ENCODE peak calls at places on chromosomes 13 and 19, in five cellular contexts. D, S, R, Z and E are unnamed samples.

GRCh38 chr13:38872693-38873092 is 117.9 kb downstream of the STOML3 start:
- DNase-seq in R (no peak), D (peak), Z (peak), S (no peak), E (no peak)

GRCh38 chr19:3123956-3124355 is 11.9 kb upstream of the GNA15 start:
- DNase-seq in S (no peak), Z (no peak), R (no peak), D (no peak), E (peak)

GRCh38 chr13:48448963-48449614 is 36.2 kb upstream of the LPAR6 start:
- DNase-seq in S (no peak), R (no peak), Z (no peak), D (no peak), E (no peak)

GRCh38 chr13:44857061-44857460 is 132.2 kb downstream of the NUFIP1 start:
- DNase-seq in R (no peak), D (no peak), Z (no peak), S (no peak), E (no peak)

GRCh38 chr19:5891938-5892771 is 11.4 kb downstream of the NDUFA11 start:
- DNase-seq in S (no peak), Z (no peak), D (no peak), R (no peak), E (peak)

GRCh38 chr19:4115050-4115817 is 8.7 kb downstream of the MAP2K2 start:
- DNase-seq in D (peak), Z (peak), S (no peak), R (peak), E (no peak)

GRCh38 chr19:7159105-7159933 is 89.8 kb downstream of the ZNF557 start:
- DNase-seq in R (no peak), D (no peak), S (no peak), Z (no peak), E (no peak)

GRCh38 chr19:14475251-14476073 is at the start of gene PTGER1:
- DNase-seq in D (peak), R (no peak), Z (no peak), S (no peak), E (no peak)

GRCh38 chr13:29587645-29588044 is 7.8 kb downstream of the SLC7A1 start:
- DNase-seq in D (no peak), Z (no peak), S (no peak), R (no peak), E (no peak)

GRCh38 chr13:89695343-89696257 is 1651.9 kb upstream of the MIR17HG start:
- DNase-seq in Z (no peak), D (no peak), S (no peak), R (no peak), E (no peak)

GRCh38 chr13:90867336-90867683 is 480.2 kb upstream of the MIR17HG start:
- DNase-seq in Z (no peak), S (no peak), R (no peak), D (no peak), E (no peak)

GRCh38 chr19:13099073-13099999 is 3.3 kb downstream of the LYL1 start:
- DNase-seq in S (peak), D (peak), R (peak), Z (peak), E (peak)

GRCh38 chr13:27053902-27054595 is 117.6 kb downstream of the USP12 start:
- DNase-seq in Z (no peak), D (no peak), S (no peak), R (no peak), E (no peak)

GRCh38 chr13:87444135-87444534 is 227.0 kb upstream of the SLITRK5 start:
- DNase-seq in D (no peak), R (no peak), Z (no peak), S (no peak), E (no peak)

GRCh38 chr13:26971990-26972888 is 199.4 kb downstream of the USP12 start:
- DNase-seq in R (no peak), S (no peak), D (peak), Z (peak), E (peak)

GRCh38 chr13:59677966-59678814 is 485.5 kb downstream of the DIAPH3 start:
- DNase-seq in S (no peak), Z (no peak), D (no peak), R (no peak), E (no peak)

GRCh38 chr13:41019027-41019487 is at the start of gene ELF1:
- DNase-seq in S (no peak), R (peak), Z (peak), D (peak), E (no peak)

GRCh38 chr13:70189981-70190380 is 81.7 kb upstream of the KLHL1 start:
- DNase-seq in S (no peak), D (no peak), Z (no peak), R (no peak), E (no peak)

GRCh38 chr19:49651029-49651825 is 9.2 kb downstream of the SCAF1 start:
- DNase-seq in S (no peak), D (no peak), R (no peak), Z (no peak), E (no peak)